ENCODE peak calls at places on chromosomes 4 and X, in seven cellular contexts. One of them, this sample, is unnamed.

GRCh38 chrX:57156397-57157049 is 19.3 kb upstream of the SPIN2A start:
- DNase-seq in WTC11: peak
- DNase-seq in K562: peak
- DNase-seq in HEK293T: peak
- DNase-seq in GM12878: no peak
- DNase-seq in H1: peak
- DNase-seq in HCT116: peak
- DNase-seq in this sample: peak

GRCh38 chrX:119729408-119730201 is 28.8 kb upstream of the SOWAHD start:
- DNase-seq in GM12878: peak
- DNase-seq in K562: peak
- DNase-seq in HEK293T: peak
- DNase-seq in WTC11: peak
- DNase-seq in H1: peak
- DNase-seq in HCT116: peak
- DNase-seq in this sample: peak

GRCh38 chr4:176277162-176277904 is 8.3 kb upstream of the ASB5 start:
- DNase-seq in WTC11: peak
- DNase-seq in GM12878: no peak
- DNase-seq in H1: no peak
- DNase-seq in HEK293T: peak
- DNase-seq in K562: peak
- DNase-seq in HCT116: peak
- DNase-seq in this sample: peak

GRCh38 chrX:39726810-39727209 is 370.9 kb downstream of the BCOR start:
- DNase-seq in HEK293T: no peak
- DNase-seq in H1: no peak
- DNase-seq in K562: no peak
- DNase-seq in GM12878: no peak
- DNase-seq in WTC11: no peak
- DNase-seq in HCT116: no peak
- DNase-seq in this sample: no peak

GRCh38 chrX:39613997-39614679 is 483.6 kb downstream of the BCOR start:
- DNase-seq in GM12878: peak
- DNase-seq in HCT116: no peak
- DNase-seq in K562: no peak
- DNase-seq in HEK293T: no peak
- DNase-seq in WTC11: peak
- DNase-seq in H1: peak
- DNase-seq in this sample: no peak

GRCh38 chr4:113049421-113050355 is at the start of gene ANK2:
- DNase-seq in HEK293T: peak
- DNase-seq in HCT116: no peak
- DNase-seq in WTC11: peak
- DNase-seq in GM12878: no peak
- DNase-seq in K562: no peak
- DNase-seq in H1: peak
- DNase-seq in this sample: no peak

GRCh38 chrX:30748337-30748960 is 95.2 kb downstream of the GK start:
- DNase-seq in H1: no peak
- DNase-seq in HCT116: no peak
- DNase-seq in GM12878: no peak
- DNase-seq in HEK293T: no peak
- DNase-seq in K562: peak
- DNase-seq in WTC11: no peak
- DNase-seq in this sample: peak

GRCh38 chr4:157314906-157315305 is 94.4 kb downstream of the GRIA2 start:
- DNase-seq in H1: no peak
- DNase-seq in GM12878: no peak
- DNase-seq in HCT116: no peak
- DNase-seq in WTC11: no peak
- DNase-seq in HEK293T: no peak
- DNase-seq in K562: no peak
- DNase-seq in this sample: no peak

GRCh38 chrX:9749141-9749540 is 16.5 kb downstream of the GPR143 start:
- DNase-seq in GM12878: no peak
- DNase-seq in HCT116: no peak
- DNase-seq in K562: no peak
- DNase-seq in WTC11: no peak
- DNase-seq in HEK293T: no peak
- DNase-seq in H1: no peak
- DNase-seq in this sample: no peak

GRCh38 chrX:55867254-55867653 is 149.7 kb downstream of the RRAGB start:
- DNase-seq in HCT116: no peak
- DNase-seq in K562: peak
- DNase-seq in WTC11: no peak
- DNase-seq in HEK293T: no peak
- DNase-seq in H1: no peak
- DNase-seq in GM12878: peak
- DNase-seq in this sample: no peak

GRCh38 chrX:9644335-9644734 is 121.3 kb downstream of the GPR143 start:
- DNase-seq in H1: no peak
- DNase-seq in HCT116: no peak
- DNase-seq in GM12878: peak
- DNase-seq in HEK293T: no peak
- DNase-seq in K562: no peak
- DNase-seq in WTC11: no peak
- DNase-seq in this sample: no peak

GRCh38 chrX:1398431-1399340 is 6.8 kb upstream of the SLC25A6 start:
- DNase-seq in HEK293T: no peak
- DNase-seq in WTC11: no peak
- DNase-seq in HCT116: no peak
- DNase-seq in GM12878: no peak
- DNase-seq in H1: no peak
- DNase-seq in K562: no peak
- DNase-seq in this sample: no peak

GRCh38 chr4:88320780-88321373 is 36.5 kb upstream of the PPM1K start:
- DNase-seq in GM12878: peak
- DNase-seq in K562: no peak
- DNase-seq in HEK293T: no peak
- DNase-seq in WTC11: no peak
- DNase-seq in H1: peak
- DNase-seq in HCT116: no peak
- DNase-seq in this sample: no peak

GRCh38 chr4:8083086-8083825 is 75.4 kb downstream of the ABLIM2 start:
- DNase-seq in HCT116: no peak
- DNase-seq in GM12878: no peak
- DNase-seq in WTC11: no peak
- DNase-seq in H1: no peak
- DNase-seq in K562: no peak
- DNase-seq in HEK293T: no peak
- DNase-seq in this sample: no peak

GRCh38 chr4:20252656-20253271 is 1.1 kb downstream of the SLIT2 start:
- DNase-seq in K562: no peak
- DNase-seq in GM12878: no peak
- DNase-seq in HEK293T: peak
- DNase-seq in HCT116: no peak
- DNase-seq in H1: peak
- DNase-seq in WTC11: peak
- DNase-seq in this sample: no peak

GRCh38 chrX:47618923-47619485 is 653 bp downstream of the SYN1 start:
- DNase-seq in HCT116: no peak
- DNase-seq in K562: no peak
- DNase-seq in WTC11: no peak
- DNase-seq in GM12878: no peak
- DNase-seq in H1: no peak
- DNase-seq in HEK293T: no peak
- DNase-seq in this sample: no peak

GRCh38 chrX:66076801-66077200 is 36.9 kb upstream of the VSIG4 start:
- DNase-seq in GM12878: no peak
- DNase-seq in HCT116: no peak
- DNase-seq in K562: no peak
- DNase-seq in WTC11: no peak
- DNase-seq in H1: no peak
- DNase-seq in HEK293T: no peak
- DNase-seq in this sample: no peak

GRCh38 chrX:66071116-66071515 is 31.2 kb upstream of the VSIG4 start:
- DNase-seq in K562: no peak
- DNase-seq in WTC11: no peak
- DNase-seq in HEK293T: no peak
- DNase-seq in GM12878: no peak
- DNase-seq in HCT116: no peak
- DNase-seq in H1: no peak
- DNase-seq in this sample: no peak

GRCh38 chrX:66074920-66075879 is 35.3 kb upstream of the VSIG4 start:
- DNase-seq in HEK293T: no peak
- DNase-seq in GM12878: peak
- DNase-seq in H1: no peak
- DNase-seq in K562: peak
- DNase-seq in WTC11: no peak
- DNase-seq in HCT116: no peak
- DNase-seq in this sample: no peak
- TF ChIP-seq SP1 in HEK293T: no peak
- TF ChIP-seq SP1 in GM12878: no peak
- TF ChIP-seq SP1 in H1: no peak
- TF ChIP-seq SP1 in K562: no peak
- TF ChIP-seq SP1 in WTC11: no peak
- TF ChIP-seq SP1 in HCT116: no peak
- TF ChIP-seq SP1 in this sample: no peak

GRCh38 chr4:132346016-132346415 is 803.1 kb upstream of the PCDH10 start:
- DNase-seq in HCT116: no peak
- DNase-seq in GM12878: no peak
- DNase-seq in WTC11: no peak
- DNase-seq in HEK293T: no peak
- DNase-seq in K562: no peak
- DNase-seq in H1: no peak
- DNase-seq in this sample: no peak

GRCh38 chr4:132344924-132345828 is 803.9 kb upstream of the PCDH10 start:
- DNase-seq in WTC11: peak
- DNase-seq in HEK293T: no peak
- DNase-seq in K562: peak
- DNase-seq in HCT116: no peak
- DNase-seq in GM12878: no peak
- DNase-seq in H1: no peak
- DNase-seq in this sample: no peak
- TF ChIP-seq SP1 in WTC11: no peak
- TF ChIP-seq SP1 in HEK293T: no peak
- TF ChIP-seq SP1 in K562: no peak
- TF ChIP-seq SP1 in HCT116: no peak
- TF ChIP-seq SP1 in GM12878: no peak
- TF ChIP-seq SP1 in H1: no peak
- TF ChIP-seq SP1 in this sample: no peak

GRCh38 chr4:83929550-83929949 is 393.6 kb downstream of the GPAT3 start:
- DNase-seq in WTC11: no peak
- DNase-seq in GM12878: no peak
- DNase-seq in HEK293T: no peak
- DNase-seq in H1: no peak
- DNase-seq in HCT116: no peak
- DNase-seq in K562: no peak
- DNase-seq in this sample: no peak
- TF ChIP-seq SP1 in WTC11: no peak
- TF ChIP-seq SP1 in GM12878: no peak
- TF ChIP-seq SP1 in HEK293T: no peak
- TF ChIP-seq SP1 in H1: no peak
- TF ChIP-seq SP1 in HCT116: no peak
- TF ChIP-seq SP1 in K562: no peak
- TF ChIP-seq SP1 in this sample: no peak

GRCh38 chr4:128427832-128428366 is 140.3 kb upstream of the PGRMC2 start:
- DNase-seq in K562: peak
- DNase-seq in HEK293T: peak
- DNase-seq in GM12878: no peak
- DNase-seq in H1: no peak
- DNase-seq in HCT116: peak
- DNase-seq in WTC11: no peak
- DNase-seq in this sample: peak
- TF ChIP-seq SP1 in K562: no peak
- TF ChIP-seq SP1 in HEK293T: no peak
- TF ChIP-seq SP1 in GM12878: no peak
- TF ChIP-seq SP1 in H1: no peak
- TF ChIP-seq SP1 in HCT116: peak
- TF ChIP-seq SP1 in WTC11: no peak
- TF ChIP-seq SP1 in this sample: no peak

GRCh38 chrX:17968367-17968766 is 107.3 kb upstream of the RAI2 start:
- DNase-seq in HCT116: no peak
- DNase-seq in H1: no peak
- DNase-seq in WTC11: no peak
- DNase-seq in HEK293T: no peak
- DNase-seq in K562: peak
- DNase-seq in GM12878: no peak
- DNase-seq in this sample: no peak

GRCh38 chrX:17964871-17965270 is 103.8 kb upstream of the RAI2 start:
- DNase-seq in HEK293T: no peak
- DNase-seq in H1: no peak
- DNase-seq in GM12878: no peak
- DNase-seq in HCT116: no peak
- DNase-seq in WTC11: no peak
- DNase-seq in K562: no peak
- DNase-seq in this sample: no peak

GRCh38 chrX:17967888-17968287 is 106.8 kb upstream of the RAI2 start:
- DNase-seq in GM12878: no peak
- DNase-seq in H1: no peak
- DNase-seq in WTC11: no peak
- DNase-seq in K562: no peak
- DNase-seq in HCT116: no peak
- DNase-seq in HEK293T: no peak
- DNase-seq in this sample: no peak
- TF ChIP-seq SP1 in GM12878: no peak
- TF ChIP-seq SP1 in H1: no peak
- TF ChIP-seq SP1 in WTC11: no peak
- TF ChIP-seq SP1 in K562: no peak
- TF ChIP-seq SP1 in HCT116: no peak
- TF ChIP-seq SP1 in HEK293T: no peak
- TF ChIP-seq SP1 in this sample: no peak

DNA sequence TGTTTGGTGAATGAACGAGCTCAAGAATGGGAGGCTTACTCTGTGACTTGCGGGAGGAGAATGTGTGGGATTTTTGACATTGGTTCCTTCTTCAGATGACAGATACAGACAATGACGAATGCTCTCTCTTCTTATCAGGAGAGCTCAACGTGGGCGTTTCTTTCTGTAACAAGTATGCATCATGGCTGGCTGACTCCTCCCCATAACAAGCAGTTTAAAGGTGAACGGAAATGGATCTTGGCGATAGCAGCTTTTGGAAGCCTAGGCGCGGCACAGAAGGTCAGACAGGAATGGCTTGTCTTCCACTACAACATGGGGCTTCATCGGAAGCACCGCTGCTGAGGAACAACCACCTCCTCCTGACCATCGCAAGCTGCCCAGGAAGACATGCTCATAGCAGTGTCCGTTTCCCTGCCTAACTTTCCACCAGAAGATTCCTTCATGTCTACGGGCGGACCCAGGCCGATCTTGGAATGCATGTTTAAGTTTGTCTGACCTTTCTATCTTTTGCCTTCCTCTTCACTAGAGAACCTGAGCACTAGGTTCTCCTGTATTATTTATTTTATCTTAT is 18.3 kb upstream of the ACSL1 start:
- DNase-seq in H1: no peak
- DNase-seq in GM12878: no peak
- DNase-seq in WTC11: no peak
- DNase-seq in HCT116: no peak
- DNase-seq in K562: peak
- DNase-seq in HEK293T: no peak
- DNase-seq in this sample: no peak
- TF ChIP-seq SP1 in H1: no peak
- TF ChIP-seq SP1 in GM12878: no peak
- TF ChIP-seq SP1 in WTC11: no peak
- TF ChIP-seq SP1 in HCT116: no peak
- TF ChIP-seq SP1 in K562: peak
- TF ChIP-seq SP1 in HEK293T: no peak
- TF ChIP-seq SP1 in this sample: no peak

GRCh38 chrX:136250191-136251041 is 784 bp downstream of the MAP7D3 start:
- DNase-seq in K562: peak
- DNase-seq in HEK293T: peak
- DNase-seq in H1: peak
- DNase-seq in HCT116: no peak
- DNase-seq in WTC11: no peak
- DNase-seq in GM12878: no peak
- DNase-seq in this sample: no peak
- TF ChIP-seq SP1 in K562: no peak
- TF ChIP-seq SP1 in HEK293T: no peak
- TF ChIP-seq SP1 in H1: no peak
- TF ChIP-seq SP1 in HCT116: no peak
- TF ChIP-seq SP1 in WTC11: no peak
- TF ChIP-seq SP1 in GM12878: no peak
- TF ChIP-seq SP1 in this sample: no peak